ENCODE peak calls at places on chromosome 5, in ten cellular contexts. A is effector memory CD4-positive, alpha-beta T cell; Z is uterus; F is NCI-H460; J is fibroblast of lung; V is A549; N is GM23338; B is posterior cingulate gyrus; E is endothelial cell of umbilical vein; P is HS-27A. Q is an unnamed sample.

GRCh38 chr5:41598011-41598410 is 87.6 kb upstream of the PLCXD3 start:
- DNase-seq in V (no peak), P (peak; percentile 40), E (no peak), Z (no peak), N (no peak), A (no peak), F (no peak), J (no peak), B (no peak), Q (no peak)

GRCh38 chr5:59660737-59661136 is 232.8 kb downstream of the PDE4D start:
- DNase-seq in P (no peak), E (peak; percentile 52), N (peak; percentile 38), J (peak; percentile 71), F (peak; percentile 38), B (no peak), V (peak; percentile 36), A (no peak), Z (no peak), Q (no peak)

GRCh38 chr5:114789773-114790402 is 379.8 kb downstream of the TRIM36 start:
- DNase-seq in J (peak; percentile 16), Z (no peak), P (no peak), E (no peak), N (peak; percentile 78), A (no peak), F (no peak), B (no peak), V (peak; percentile 5), Q (no peak)

GRCh38 chr5:38445374-38446028 is 110.9 kb downstream of the LIFR start:
- DNase-seq in F (peak; percentile 45), E (peak; percentile 9), N (no peak), P (no peak), J (peak; percentile 21), B (no peak), Z (peak; percentile 48), A (no peak), V (no peak), Q (no peak)

GRCh38 chr5:157388148-157388547 is 71.9 kb upstream of the NIPAL4 start:
- DNase-seq in E (no peak), A (no peak), P (no peak), F (no peak), V (no peak), J (peak; percentile 19), Z (no peak), N (no peak), B (no peak), Q (no peak)

GRCh38 chr5:27830551-27830950 is 792.2 kb upstream of the CDH9 start:
- DNase-seq in N (no peak), A (no peak), E (no peak), B (no peak), V (no peak), F (no peak), J (no peak), P (peak; percentile 29), Z (no peak), Q (no peak)

GRCh38 chr5:56900858-56901578 is 8.4 kb upstream of the SETD9 start:
- DNase-seq in B (no peak), N (peak; percentile 63), F (peak; percentile 51), V (peak; percentile 55), A (no peak), J (peak; percentile 58), E (peak; percentile 57), Z (no peak), P (peak; percentile 2), Q (no peak)

GRCh38 chr5:33364406-33364805 is 76.4 kb upstream of the TARS1 start:
- DNase-seq in A (no peak), F (no peak), E (peak; percentile 88), N (no peak), J (no peak), V (no peak), Z (no peak), B (no peak), P (no peak), Q (no peak)

GRCh38 chr5:119470851-119471451 is 18.7 kb downstream of the HSD17B4 start:
- DNase-seq in V (no peak), F (peak; percentile 25), B (no peak), Z (no peak), E (peak; percentile 60), P (no peak), A (no peak), N (peak; percentile 56), J (peak; percentile 72), Q (no peak)

GRCh38 chr5:142506046-142506445 is 179.8 kb downstream of the FGF1 start:
- DNase-seq in Z (no peak), F (no peak), J (no peak), A (no peak), B (no peak), P (no peak), V (no peak), E (no peak), N (no peak), Q (no peak)

GRCh38 chr5:59656351-59657254 is 236.9 kb downstream of the PDE4D start:
- DNase-seq in N (no peak), Z (no peak), B (no peak), P (no peak), A (no peak), J (no peak), V (no peak), F (no peak), E (no peak), Q (no peak)

GRCh38 chr5:52801329-52801728 is 13.6 kb downstream of the ITGA1 start:
- DNase-seq in J (peak; percentile 25), B (no peak), P (no peak), F (no peak), N (peak; percentile 31), V (no peak), Z (no peak), E (peak; percentile 48), A (no peak), Q (no peak)

GRCh38 chr5:59351076-59351794 is 542.3 kb downstream of the PDE4D start:
- DNase-seq in N (no peak), V (no peak), Z (peak; percentile 27), A (no peak), B (no peak), P (no peak), J (peak; percentile 87), F (no peak), E (no peak), Q (no peak)

GRCh38 chr5:51995773-51996306 is 612.6 kb downstream of the ISL1 start:
- DNase-seq in A (no peak), F (no peak), N (no peak), B (no peak), J (no peak), V (no peak), P (no peak), Z (no peak), E (no peak), Q (no peak)

GRCh38 chr5:177498013-177498847 is 826 bp upstream of the PDLIM7 start:
- DNase-seq in P (no peak), B (no peak), A (no peak), N (peak; percentile 83), J (no peak), Z (no peak), V (no peak), E (no peak), F (no peak), Q (no peak)

GRCh38 chr5:177601577-177602457 is 1.9 kb downstream of the B4GALT7 start:
- DNase-seq in V (peak; percentile 33), N (no peak), F (no peak), P (no peak), A (no peak), B (no peak), Z (no peak), E (no peak), J (no peak), Q (no peak)

GRCh38 chr5:26669523-26669922 is 368.9 kb downstream of the CDH9 start:
- DNase-seq in N (no peak), Z (no peak), V (no peak), E (no peak), P (no peak), J (no peak), A (no peak), F (no peak), B (no peak), Q (no peak)

GRCh38 chr5:88244686-88245085 is 24.0 kb downstream of the TMEM161B start:
- DNase-seq in N (peak; percentile 77), E (no peak), V (no peak), J (no peak), F (no peak), Z (no peak), B (no peak), P (no peak), A (no peak), Q (no peak)

GRCh38 chr5:134874831-134875655 is 872 bp downstream of the TXNDC15 start:
- DNase-seq in P (peak; percentile 29), Z (peak; percentile 74), N (peak; percentile 32), J (peak; percentile 88), E (peak; percentile 75), B (peak; percentile 65), V (peak; percentile 51), F (peak; percentile 47), A (no peak), Q (peak; percentile 38)

GRCh38 chr5:137114529-137114928 is 384.6 kb downstream of the SPOCK1 start:
- DNase-seq in B (no peak), A (no peak), E (peak; percentile 69), F (no peak), V (peak; percentile 5), J (no peak), Z (no peak), N (no peak), P (no peak), Q (no peak)

GRCh38 chr5:1514027-1514818 is 9.5 kb downstream of the LPCAT1 start:
- DNase-seq in E (no peak), J (no peak), P (no peak), N (peak; percentile 49), B (peak; percentile 22), V (no peak), F (no peak), A (no peak), Z (peak; percentile 10), Q (no peak)

GRCh38 chr5:82386576-82386975 is 108.4 kb upstream of the RPS23 start:
- DNase-seq in F (no peak), Z (no peak), N (no peak), B (no peak), J (no peak), P (no peak), V (peak; percentile 14), A (no peak), E (no peak), Q (no peak)

GRCh38 chr5:154753792-154754191 is 1.4 kb upstream of the LARP1 start:
- DNase-seq in E (peak; percentile 53), A (no peak), F (no peak), B (no peak), P (no peak), V (no peak), Z (peak; percentile 82), N (no peak), J (peak; percentile 93), Q (no peak)

GRCh38 chr5:8676731-8677130 is 807.8 kb downstream of the MTRR start:
- DNase-seq in V (no peak), J (peak; percentile 60), A (no peak), B (no peak), P (no peak), N (no peak), F (no peak), Z (no peak), E (no peak), Q (no peak)

GRCh38 chr5:1792842-1793266 is 6.8 kb downstream of the MRPL36 start:
- DNase-seq in E (peak; percentile 75), F (no peak), V (no peak), N (no peak), J (peak; percentile 84), A (peak; percentile 60), P (no peak), Z (no peak), B (no peak), Q (no peak)

GRCh38 chr5:73638344-73639095 is 12.5 kb downstream of the ARHGEF28 start:
- DNase-seq in V (no peak), F (peak; percentile 65), A (no peak), J (peak; percentile 61), E (peak; percentile 95), B (no peak), P (peak; percentile 59), N (no peak), Z (no peak), Q (peak; percentile 83)

GRCh38 chr5:40738502-40738901 is 17.3 kb downstream of the TTC33 start:
- DNase-seq in N (no peak), V (no peak), P (no peak), B (no peak), Z (no peak), F (no peak), E (no peak), J (no peak), A (no peak), Q (no peak)

GRCh38 chr5:14415516-14416074 is 166.0 kb upstream of the OTULINL start:
- DNase-seq in J (peak; percentile 35), P (no peak), B (no peak), F (no peak), N (no peak), A (no peak), V (no peak), Z (no peak), E (no peak), Q (no peak)